ENCODE peak calls at places on chromosomes 12 and 14, in seven cellular contexts. A is fibroblast of lung, F is HCT116, P is neuronal stem cell, E is IMR-90, G is mesendoderm, Y is neural progenitor cell. S is an unnamed sample.

GRCh38 chr12:129540249-129540648 is 363.6 kb downstream of the TMEM132D start:
- DNase-seq in A (no peak), F (no peak), P (no peak), E (no peak), G (no peak), Y (no peak), S (no peak)

GRCh38 chr12:45596366-45596765 is 133.1 kb upstream of the ARID2 start:
- DNase-seq in A (no peak), F (no peak), P (no peak), E (no peak), G (no peak), Y (no peak), S (no peak)

GRCh38 chr12:133130808-133131128 is 341 bp downstream of the ZNF10 start:
- DNase-seq in A (no peak), F (no peak), P (no peak), E (no peak), G (no peak), Y (no peak), S (peak)

GRCh38 chr12:26149963-26150362 is 25.1 kb upstream of the BHLHE41 start:
- DNase-seq in A (no peak), F (no peak), P (no peak), E (no peak), G (no peak), Y (no peak), S (no peak)

GRCh38 chr12:124273630-124274029 is 21.3 kb upstream of the RFLNA start:
- DNase-seq in A (peak), F (peak), P (no peak), E (peak), G (peak), Y (no peak), S (no peak)

GRCh38 chr14:71119075-71119474 is 211.8 kb downstream of the PCNX1 start:
- DNase-seq in A (peak), F (no peak), P (no peak), E (peak), G (no peak), Y (no peak), S (no peak)

GRCh38 chr12:78181544-78182162 is 351.0 kb downstream of the NAV3 start:
- DNase-seq in A (no peak), F (no peak), P (no peak), E (peak), G (peak), Y (peak), S (peak)

GRCh38 chr12:101298426-101298825 is 18.5 kb downstream of the UTP20 start:
- DNase-seq in A (peak), F (no peak), P (no peak), E (peak), G (peak), Y (no peak), S (peak)

GRCh38 chr14:41922014-41922413 is 315.3 kb downstream of the LRFN5 start:
- DNase-seq in A (no peak), F (no peak), P (no peak), E (no peak), G (no peak), Y (no peak), S (peak)

GRCh38 chr14:93734086-93734822 is 54.0 kb downstream of the PRIMA1 start:
- DNase-seq in A (no peak), F (no peak), P (no peak), E (no peak), G (peak), Y (peak), S (no peak)

GRCh38 chr12:57607958-57608663 is 3.1 kb upstream of the ARHGEF25 start:
- DNase-seq in A (no peak), F (no peak), P (no peak), E (no peak), G (no peak), Y (no peak), S (no peak)

GRCh38 chr12:32906407-32907165 is 10.0 kb upstream of the PKP2 start:
- DNase-seq in A (no peak), F (no peak), P (no peak), E (no peak), G (no peak), Y (no peak), S (no peak)

GRCh38 chr14:65941091-65941490 is 528.6 kb downstream of the FUT8 start:
- DNase-seq in A (no peak), F (no peak), P (no peak), E (no peak), G (no peak), Y (no peak), S (no peak)

GRCh38 chr14:34911209-34912150 is 36.3 kb upstream of the BAZ1A start:
- DNase-seq in A (peak), F (no peak), P (no peak), E (peak), G (no peak), Y (no peak), S (peak)

GRCh38 chr12:46299846-46300245 is 31.0 kb upstream of the SLC38A1 start:
- DNase-seq in A (no peak), F (no peak), P (no peak), E (no peak), G (no peak), Y (no peak), S (no peak)

GRCh38 chr12:42320796-42321195 is 5.1 kb downstream of the ZCRB1 start:
- DNase-seq in A (no peak), F (no peak), P (no peak), E (no peak), G (no peak), Y (no peak), S (no peak)

GRCh38 chr14:71855399-71856036 is 76.7 kb upstream of the RGS6 start:
- DNase-seq in A (peak), F (peak), P (peak), E (peak), G (peak), Y (peak), S (peak)

GRCh38 chr12:94289551-94290312 is 141.4 kb downstream of the PLXNC1 start:
- DNase-seq in A (peak), F (no peak), P (no peak), E (peak), G (peak), Y (peak), S (peak)

GRCh38 chr12:132219323-132219722 is 75.1 kb downstream of the NOC4L start:
- DNase-seq in A (no peak), F (no peak), P (no peak), E (no peak), G (no peak), Y (no peak), S (no peak)

GRCh38 chr12:108840605-108841328 is 16.6 kb downstream of the SSH1 start:
- DNase-seq in A (peak), F (no peak), P (no peak), E (peak), G (no peak), Y (peak), S (peak)

GRCh38 chr12:45050751-45051489 is at the start of gene DBX2:
- DNase-seq in A (peak), F (no peak), P (peak), E (no peak), G (peak), Y (peak), S (peak)

GRCh38 chr14:60061371-60061770 is 30.4 kb upstream of the PCNX4 start:
- DNase-seq in A (peak), F (no peak), P (no peak), E (no peak), G (no peak), Y (no peak), S (peak)

GRCh38 chr12:15757553-15758255 is 31.5 kb downstream of the EPS8 start:
- DNase-seq in A (peak), F (peak), P (no peak), E (peak), G (peak), Y (no peak), S (peak)

GRCh38 chr12:67802723-67803122 is 154.2 kb downstream of the DYRK2 start:
- DNase-seq in A (no peak), F (no peak), P (no peak), E (no peak), G (peak), Y (no peak), S (no peak)

GRCh38 chr12:26195250-26195640 is at the start of gene SSPN:
- DNase-seq in A (peak), F (no peak), P (peak), E (peak), G (no peak), Y (peak), S (peak)

GRCh38 chr12:120259418-120260202 is 5.9 kb downstream of the PXN start:
- DNase-seq in A (peak), F (no peak), P (no peak), E (peak), G (no peak), Y (no peak), S (no peak)

DNA sequence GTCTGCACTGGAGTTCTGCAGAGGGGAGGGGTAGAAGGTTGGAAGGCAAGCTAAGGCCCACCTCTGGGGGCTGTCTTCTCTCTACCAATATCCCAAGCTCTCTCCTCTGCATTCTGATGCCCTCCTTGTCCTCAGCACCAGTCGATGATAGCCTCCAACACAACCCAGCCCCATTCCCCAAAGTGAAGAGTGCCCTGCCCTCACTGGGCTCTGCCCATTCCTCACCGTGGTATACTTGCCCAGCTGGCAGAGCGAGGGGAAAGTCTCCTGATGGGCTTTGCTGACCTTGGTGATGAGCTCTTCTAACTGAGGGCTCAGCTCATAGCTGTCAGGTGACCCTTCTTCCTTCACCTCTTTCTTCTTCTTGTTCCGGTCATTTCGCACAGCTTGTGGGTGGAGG is 7.2 kb upstream of the ITGB7 start:
- DNase-seq in A (no peak), F (no peak), P (no peak), E (no peak), G (no peak), Y (no peak), S (no peak)
- H3K9ac ChIP-seq in A (no peak), F (no peak), P (no peak), E (no peak), G (peak), Y (no peak), S (no peak)

DNA sequence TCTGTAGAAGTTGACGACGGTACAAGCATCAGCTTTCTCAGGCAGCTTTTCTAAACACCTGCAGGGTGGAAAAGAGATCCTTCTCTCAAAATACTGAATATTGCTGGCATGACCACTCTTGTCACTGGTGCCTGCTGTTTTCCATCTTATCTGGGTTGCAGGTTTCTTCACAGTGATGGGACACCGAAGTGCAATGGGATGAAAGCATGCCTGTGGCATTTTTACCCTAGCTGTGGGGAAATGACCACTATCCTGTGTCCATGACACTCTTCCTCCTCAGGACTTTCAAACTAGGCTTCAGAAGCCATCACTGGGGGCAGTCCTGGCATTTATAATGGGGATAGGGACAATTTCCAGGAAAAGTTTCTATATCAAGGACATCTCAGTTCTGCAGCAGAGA is 98.5 kb downstream of the ETV6 start:
- DNase-seq in A (no peak), F (no peak), P (no peak), E (no peak), G (no peak), Y (no peak), S (no peak)
- H3K9ac ChIP-seq in A (no peak), F (no peak), P (no peak), E (no peak), G (no peak), Y (no peak), S (no peak)

DNA sequence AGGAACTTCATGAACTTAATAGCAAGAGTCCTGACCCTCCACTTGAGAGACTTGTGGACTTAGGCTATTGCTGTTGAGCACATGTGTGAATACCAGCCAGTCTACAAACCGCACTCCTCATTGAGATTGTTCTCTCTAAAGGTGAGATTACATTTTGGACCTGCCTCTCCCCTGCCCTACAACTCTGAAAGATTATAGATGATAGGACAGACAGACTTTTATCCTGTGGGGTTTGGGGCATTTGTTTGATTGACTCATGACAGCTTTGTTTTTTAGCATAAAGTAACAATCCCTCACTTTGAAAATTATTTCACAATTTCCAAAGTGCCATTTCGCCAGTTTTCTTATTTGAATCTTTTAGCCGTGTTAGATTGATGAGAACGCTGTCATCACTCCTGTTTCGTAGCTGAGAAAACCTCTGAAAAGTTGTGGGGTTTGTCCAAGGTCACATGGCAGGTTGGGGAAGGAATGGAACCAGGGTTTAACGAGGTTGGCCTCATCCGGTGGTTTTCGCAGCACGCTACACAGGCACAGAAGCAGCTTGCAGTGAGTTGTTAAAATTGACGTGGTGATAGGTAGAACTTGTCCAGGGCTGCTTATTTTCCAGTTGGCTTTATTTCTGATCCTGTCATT is 836 bp downstream of the EVL start:
- DNase-seq in A (no peak), F (no peak), P (no peak), E (no peak), G (no peak), Y (no peak), S (no peak)
- H3K9ac ChIP-seq in A (no peak), F (no peak), P (no peak), E (no peak), G (no peak), Y (no peak), S (no peak)

GRCh38 chr14:81153187-81153586 is 67.6 kb downstream of the GTF2A1 start:
- DNase-seq in A (no peak), F (no peak), P (no peak), E (no peak), G (no peak), Y (no peak), S (no peak)

GRCh38 chr14:81148635-81149034 is 72.1 kb downstream of the GTF2A1 start:
- DNase-seq in A (no peak), F (no peak), P (no peak), E (no peak), G (no peak), Y (no peak), S (no peak)

GRCh38 chr14:81143793-81144192 is 77.0 kb downstream of the GTF2A1 start:
- DNase-seq in A (no peak), F (no peak), P (no peak), E (no peak), G (no peak), Y (no peak), S (no peak)

GRCh38 chr14:81144811-81145598 is 75.8 kb downstream of the GTF2A1 start:
- DNase-seq in A (peak), F (no peak), P (no peak), E (no peak), G (no peak), Y (no peak), S (no peak)

GRCh38 chr14:81147140-81147897 is 73.4 kb downstream of the GTF2A1 start:
- DNase-seq in A (no peak), F (no peak), P (no peak), E (no peak), G (no peak), Y (no peak), S (no peak)
- H3K9ac ChIP-seq in A (no peak), F (no peak), P (no peak), E (no peak), G (no peak), Y (no peak), S (no peak)

GRCh38 chr12:122867701-122868461 is 28.0 kb downstream of the VPS37B start:
- DNase-seq in A (no peak), F (no peak), P (no peak), E (no peak), G (peak), Y (peak), S (no peak)
- H3K9ac ChIP-seq in A (no peak), F (no peak), P (peak), E (no peak), G (no peak), Y (no peak), S (no peak)

S was measured in adipocyte.